ENCODE peak calls at places on chromosomes 11 and 22, in seven cellular contexts. G, D, L, E, F, W and V are unnamed samples.
A peak's percentile ranks its signal among the peaks of the same experiment; 100 is the strongest.

GRCh38 chr11:95732930-95733602 is 56.5 kb downstream of the FAM76B start:
- DNase-seq in G (no peak), D (no peak), L (peak; percentile 72), E (no peak), F (no peak), W (no peak), V (no peak)

GRCh38 chr22:37358386-37358785 is 68.9 kb downstream of the ELFN2 start:
- DNase-seq in G (no peak), D (no peak), L (no peak), E (no peak), F (no peak), W (no peak), V (no peak)

GRCh38 chr22:18110194-18110943 is at the start of gene TUBA8:
- DNase-seq in G (no peak), D (no peak), L (no peak), E (peak; percentile 45), F (peak; percentile 61), W (no peak), V (peak; percentile 87)

GRCh38 chr11:84714316-84714780 is 912.8 kb downstream of the DLG2 start:
- DNase-seq in G (peak; percentile 58), D (peak; percentile 12), L (peak; percentile 27), E (peak; percentile 92), F (peak; percentile 85), W (no peak), V (peak; percentile 26)

GRCh38 chr11:28505216-28505615 is 397.0 kb downstream of the METTL15 start:
- DNase-seq in G (no peak), D (no peak), L (no peak), E (peak; percentile 91), F (no peak), W (no peak), V (no peak)

GRCh38 chr11:86551286-86551685 is 121.1 kb downstream of the ME3 start:
- DNase-seq in G (peak; percentile 53), D (no peak), L (peak; percentile 16), E (peak; percentile 27), F (no peak), W (peak; percentile 1), V (no peak)

GRCh38 chr22:20537325-20537756 is 29.9 kb downstream of the MED15 start:
- DNase-seq in G (no peak), D (no peak), L (no peak), E (no peak), F (no peak), W (no peak), V (no peak)

GRCh38 chr11:65219930-65220213 is 38.1 kb downstream of the CAPN1 start:
- DNase-seq in G (no peak), D (no peak), L (no peak), E (no peak), F (no peak), W (no peak), V (no peak)

GRCh38 chr11:43545610-43546009 is 134.9 kb upstream of the HSD17B12 start:
- DNase-seq in G (no peak), D (no peak), L (no peak), E (no peak), F (no peak), W (no peak), V (no peak)

GRCh38 chr11:1701041-1701807 is 4.2 kb downstream of the KRTAP5-6 start:
- DNase-seq in G (no peak), D (no peak), L (no peak), E (peak; percentile 31), F (no peak), W (no peak), V (no peak)

GRCh38 chr11:126191379-126192073 is 19.9 kb downstream of the RPUSD4 start:
- DNase-seq in G (no peak), D (no peak), L (no peak), E (no peak), F (no peak), W (no peak), V (no peak)

GRCh38 chr11:2530855-2531200 is 86.0 kb downstream of the KCNQ1 start:
- DNase-seq in G (no peak), D (no peak), L (no peak), E (no peak), F (no peak), W (no peak), V (no peak)

GRCh38 chr11:74532496-74533246 is 39.1 kb upstream of the LIPT2 start:
- DNase-seq in G (no peak), D (peak; percentile 44), L (no peak), E (peak; percentile 85), F (no peak), W (no peak), V (no peak)

GRCh38 chr11:130208241-130209127 is 48.9 kb downstream of the ST14 start:
- DNase-seq in G (no peak), D (no peak), L (no peak), E (no peak), F (no peak), W (no peak), V (peak; percentile 30)

GRCh38 chr11:102260241-102260640 is 57.0 kb upstream of the BIRC3 start:
- DNase-seq in G (no peak), D (no peak), L (no peak), E (no peak), F (no peak), W (no peak), V (no peak)

GRCh38 chr11:10505278-10506012 is 35.5 kb downstream of the RNF141 start:
- DNase-seq in G (no peak), D (no peak), L (no peak), E (no peak), F (no peak), W (no peak), V (no peak)

GRCh38 chr11:111631666-111632039 is 29.4 kb downstream of the SIK2 start:
- DNase-seq in G (peak; percentile 21), D (no peak), L (no peak), E (no peak), F (no peak), W (no peak), V (no peak)

GRCh38 chr22:29345932-29346331 is 30.4 kb upstream of the RASL10A start:
- DNase-seq in G (no peak), D (no peak), L (no peak), E (peak; percentile 79), F (no peak), W (no peak), V (no peak)

GRCh38 chr11:125418396-125418795 is 77.7 kb downstream of the FEZ1 start:
- DNase-seq in G (no peak), D (no peak), L (no peak), E (no peak), F (no peak), W (no peak), V (no peak)

DNA sequence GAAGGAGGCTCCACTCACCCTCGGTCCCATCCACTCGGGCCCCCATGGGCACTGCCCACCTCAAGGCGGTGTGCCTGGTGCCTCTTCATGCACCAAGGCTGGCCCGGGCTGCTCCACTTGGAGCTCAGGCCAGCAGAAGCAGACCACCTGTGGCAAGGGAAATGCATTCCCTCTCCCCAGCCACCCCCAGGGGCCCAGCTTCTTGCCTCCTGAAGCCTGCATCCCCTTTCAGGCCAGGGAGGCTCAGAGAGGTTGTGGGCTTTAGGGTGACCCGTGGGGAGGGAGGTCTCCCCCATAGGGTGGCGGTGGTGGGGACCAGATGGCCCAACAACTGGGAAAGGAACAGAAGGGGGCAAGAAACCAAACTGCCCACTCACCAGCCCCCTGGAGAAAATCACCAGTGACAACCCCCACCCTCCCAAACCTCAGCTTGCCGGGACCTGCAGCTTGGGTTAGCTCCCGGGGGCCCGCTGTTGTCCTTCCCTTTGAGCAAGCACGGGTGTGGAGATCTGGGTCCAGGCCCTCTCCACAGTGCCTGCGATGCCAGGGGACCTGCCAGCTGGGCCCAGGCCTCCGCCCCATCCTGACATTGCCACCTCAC is 8.4 kb downstream of the CBX6 start:
- DNase-seq in G (no peak), D (no peak), L (no peak), E (no peak), F (no peak), W (no peak), V (no peak)
- TF ChIP-seq JUND in G (no peak), D (no peak), L (no peak), E (no peak), F (no peak), W (no peak), V (no peak)

DNA sequence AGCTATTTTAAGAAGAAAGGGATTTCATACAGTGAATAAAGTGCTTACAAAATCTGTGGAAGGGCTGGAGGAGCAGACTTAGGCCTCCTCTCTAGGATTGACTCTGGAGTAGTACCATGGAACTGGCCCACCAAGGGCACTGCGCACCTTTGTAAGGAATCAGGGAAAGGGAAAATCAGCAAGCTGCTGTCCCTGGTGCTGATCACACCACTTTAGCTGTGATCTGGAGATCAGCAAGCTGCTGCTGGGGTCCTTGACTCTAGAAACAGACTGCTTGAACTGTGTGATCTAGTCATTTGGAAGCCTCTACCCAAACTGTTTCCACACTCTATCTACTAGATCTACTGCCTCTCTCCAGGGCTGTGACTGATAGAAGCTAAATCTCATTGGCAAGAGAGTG is 18.4 kb upstream of the TECTA start:
- DNase-seq in G (no peak), D (no peak), L (peak; percentile 18), E (peak; percentile 60), F (peak; percentile 75), W (no peak), V (no peak)
- TF ChIP-seq JUND in G (no peak), D (no peak), L (no peak), E (no peak), F (no peak), W (no peak), V (no peak)

DNA sequence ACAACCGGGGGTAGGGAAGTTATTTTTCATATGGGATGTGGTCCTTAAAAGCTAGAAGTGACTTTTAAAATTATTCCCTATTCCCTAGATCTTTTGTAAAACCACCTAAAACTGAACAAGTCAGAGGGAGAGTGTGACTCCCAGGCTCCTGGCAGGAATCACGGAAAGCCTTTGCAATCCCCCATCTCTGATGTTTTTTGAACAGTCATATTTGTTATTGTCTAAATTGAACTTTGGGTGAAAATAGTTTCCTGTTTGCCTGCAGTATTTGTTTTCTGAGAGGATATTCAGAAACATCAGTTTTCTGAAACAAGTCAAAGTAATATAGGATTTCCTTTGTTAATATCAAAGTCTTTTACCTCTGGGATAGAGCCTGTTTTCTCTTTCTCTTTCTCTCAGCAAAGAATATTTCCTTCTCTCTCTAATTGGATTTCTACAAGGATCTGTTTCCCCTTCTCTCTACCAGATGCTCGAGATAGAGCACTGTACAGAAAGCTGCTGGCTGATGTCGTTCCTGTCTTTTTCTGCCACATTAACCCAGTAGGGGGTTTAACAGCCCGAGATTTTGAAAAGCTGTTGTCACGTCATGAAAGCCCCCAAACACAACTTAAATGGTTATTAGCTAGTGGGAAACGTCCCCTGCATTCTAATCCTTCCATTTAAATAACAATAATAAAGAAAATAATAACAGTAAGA is 132.2 kb upstream of the PITPNB start:
- DNase-seq in G (no peak), D (no peak), L (no peak), E (no peak), F (no peak), W (no peak), V (no peak)
- TF ChIP-seq JUND in G (no peak), D (no peak), L (no peak), E (no peak), F (no peak), W (no peak), V (no peak)

GRCh38 chr22:48976556-48977535 is 850.8 kb downstream of the BRD1 start:
- DNase-seq in G (peak; percentile 7), D (no peak), L (no peak), E (no peak), F (peak; percentile 28), W (no peak), V (no peak)
- TF ChIP-seq JUND in G (no peak), D (no peak), L (no peak), E (no peak), F (no peak), W (no peak), V (no peak)